ENCODE peak calls at places on chromosome 1, in nine cellular contexts. B is mucosa of descending colon; I is T47D; X is CD8-positive, alpha-beta memory T cell; E is AG10803; J is caudate nucleus; D is fibroblast of lung; M is GM03348; A is iris pigment epithelial cell. Y is an unnamed sample.

GRCh38 chr1:213327318-213327667 is 276.3 kb downstream of the RPS6KC1 start:
- DNase-seq in B (peak), I (no peak), X (no peak), E (peak), J (no peak), D (peak), M (peak), A (peak), Y (peak)

GRCh38 chr1:35884934-35885333 is 1.9 kb downstream of the AGO1 start:
- DNase-seq in B (no peak), I (no peak), X (no peak), E (no peak), J (no peak), D (no peak), M (no peak), A (no peak), Y (no peak)

GRCh38 chr1:69221492-69221990 is 346.2 kb upstream of the LRRC7 start:
- DNase-seq in B (no peak), I (no peak), X (no peak), E (no peak), J (no peak), D (no peak), M (no peak), A (no peak), Y (peak)

GRCh38 chr1:204359474-204360255 is at the start of gene PLEKHA6:
- DNase-seq in B (no peak), I (no peak), X (no peak), E (peak), J (peak), D (peak), M (peak), A (peak), Y (peak)

GRCh38 chr1:193335797-193336428 is 149.5 kb upstream of the B3GALT2 start:
- DNase-seq in B (no peak), I (no peak), X (no peak), E (peak), J (no peak), D (peak), M (peak), A (peak), Y (no peak)

GRCh38 chr1:93148001-93148400 is 32.2 kb downstream of the TMED5 start:
- DNase-seq in B (no peak), I (no peak), X (no peak), E (peak), J (no peak), D (peak), M (no peak), A (peak), Y (no peak)

GRCh38 chr1:78334952-78335351 is 155.8 kb upstream of the PTGFR start:
- DNase-seq in B (no peak), I (no peak), X (no peak), E (peak), J (no peak), D (no peak), M (no peak), A (no peak), Y (no peak)

GRCh38 chr1:167820684-167821355 is 93.1 kb downstream of the ADCY10 start:
- DNase-seq in B (no peak), I (no peak), X (no peak), E (no peak), J (no peak), D (peak), M (no peak), A (no peak), Y (no peak)